ENCODE peak calls at places on chromosomes 1 and 21, in nine cellular contexts. P is OCI-LY7, Y is GM23338, I is hepatocyte, B is neural progenitor cell, F is MM.1S, K is GM23248, D is PC-3, X is SK-N-SH. S is an unnamed sample.

GRCh38 chr1:20107351-20107750 is 12.0 kb downstream of the PLA2G2D start:
- DNase-seq in P (no peak), Y (no peak), I (no peak), B (no peak), F (no peak), K (no peak), D (no peak), X (no peak), S (no peak)

GRCh38 chr1:164560076-164560475 is 1.1 kb downstream of the PBX1 start:
- DNase-seq in P (no peak), Y (no peak), I (no peak), B (no peak), F (peak; percentile 46), K (peak; percentile 44), D (peak; percentile 6), X (no peak), S (no peak)

GRCh38 chr1:33972676-33973395 is 109.0 kb downstream of the HMGB4 start:
- DNase-seq in P (no peak), Y (no peak), I (no peak), B (no peak), F (no peak), K (peak; percentile 88), D (no peak), X (no peak), S (no peak)

GRCh38 chr1:8847990-8848389 is 30.5 kb downstream of the ENO1 start:
- DNase-seq in P (no peak), Y (no peak), I (no peak), B (no peak), F (peak; percentile 88), K (no peak), D (no peak), X (no peak), S (no peak)

GRCh38 chr1:205199931-205200299 is 11.6 kb downstream of the DSTYK start:
- DNase-seq in P (no peak), Y (no peak), I (no peak), B (no peak), F (no peak), K (no peak), D (no peak), X (no peak), S (no peak)

GRCh38 chr1:91345395-91346005 is 59.1 kb downstream of the HFM1 start:
- DNase-seq in P (no peak), Y (no peak), I (no peak), B (no peak), F (no peak), K (no peak), D (no peak), X (no peak), S (no peak)

GRCh38 chr1:24190970-24191570 is 4.0 kb upstream of the IFNLR1 start:
- DNase-seq in P (peak; percentile 98), Y (no peak), I (no peak), B (no peak), F (peak; percentile 94), K (no peak), D (no peak), X (no peak), S (no peak)

GRCh38 chr21:30168086-30168485 is 1.5 kb upstream of the CLDN17 start:
- DNase-seq in P (no peak), Y (no peak), I (no peak), B (no peak), F (no peak), K (no peak), D (peak; percentile 69), X (no peak), S (no peak)

GRCh38 chr1:108624069-108624468 is 36.8 kb downstream of the HENMT1 start:
- DNase-seq in P (no peak), Y (no peak), I (no peak), B (no peak), F (no peak), K (no peak), D (no peak), X (no peak), S (no peak)

GRCh38 chr1:37476087-37476452 is 1.7 kb downstream of the ZC3H12A start:
- DNase-seq in P (no peak), Y (no peak), I (no peak), B (no peak), F (no peak), K (no peak), D (no peak), X (no peak), S (no peak)

GRCh38 chr1:111656093-111657017 is 36.8 kb downstream of the RAP1A start:
- DNase-seq in P (peak; percentile 48), Y (peak; percentile 57), I (peak; percentile 44), B (peak; percentile 11), F (peak; percentile 18), K (peak; percentile 75), D (peak; percentile 71), X (peak; percentile 59), S (peak; percentile 57)

GRCh38 chr1:62693123-62693522 is 4.9 kb upstream of the DOCK7 start:
- DNase-seq in P (no peak), Y (no peak), I (no peak), B (no peak), F (no peak), K (no peak), D (no peak), X (no peak), S (no peak)

GRCh38 chr1:235027862-235028250 is 100.8 kb downstream of the TOMM20 start:
- DNase-seq in P (no peak), Y (no peak), I (no peak), B (no peak), F (no peak), K (no peak), D (no peak), X (no peak), S (no peak)

GRCh38 chr1:187226396-187226795 is 397.6 kb downstream of the PLA2G4A start:
- DNase-seq in P (no peak), Y (no peak), I (no peak), B (no peak), F (no peak), K (peak; percentile 77), D (no peak), X (no peak), S (no peak)

GRCh38 chr1:175889044-175889443 is 145.6 kb upstream of the TNR start:
- DNase-seq in P (no peak), Y (no peak), I (no peak), B (no peak), F (no peak), K (peak; percentile 38), D (no peak), X (no peak), S (no peak)

DNA sequence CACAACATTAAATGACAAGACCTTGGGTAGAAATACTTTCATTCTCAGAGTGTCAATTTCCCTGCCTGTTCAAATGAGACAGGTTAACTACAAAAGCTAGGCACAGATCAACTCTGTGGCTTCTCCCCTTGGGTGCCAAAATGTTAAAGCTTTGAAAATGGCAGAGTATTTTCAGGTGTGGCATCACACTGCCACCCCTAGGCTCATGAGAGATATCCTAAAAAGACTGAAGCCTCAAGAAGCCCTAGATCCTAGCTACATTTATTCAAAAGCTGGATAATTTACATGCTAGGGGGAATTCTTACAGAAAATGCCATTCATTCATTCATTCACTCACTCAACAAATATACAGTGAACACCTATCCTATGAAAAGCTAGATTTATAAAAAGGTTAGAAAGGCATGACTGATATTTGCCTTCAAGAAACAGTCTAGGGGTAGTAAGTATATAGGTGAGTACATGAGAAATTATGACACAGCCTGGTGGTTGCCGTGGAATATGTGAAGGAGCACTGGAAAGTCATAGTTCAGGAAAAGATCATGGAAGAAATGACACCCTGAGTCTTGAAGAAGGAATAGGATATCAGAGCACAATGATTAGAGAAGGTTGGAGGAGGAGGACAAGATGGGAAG is 15.9 kb upstream of the RAB4A start:
- DNase-seq in P (peak; percentile 20), Y (peak; percentile 65), I (peak; percentile 49), B (peak; percentile 46), F (peak; percentile 50), K (peak; percentile 37), D (peak; percentile 64), X (peak; percentile 35), S (no peak)
- TF ChIP-seq EZH2phosphoT487 in P (no peak), Y (no peak), I (no peak), B (no peak), F (no peak), K (no peak), D (no peak), X (no peak), S (no peak)

GRCh38 chr1:56060901-56061300 is 518.5 kb downstream of the PLPP3 start:
- DNase-seq in P (no peak), Y (no peak), I (peak; percentile 30), B (no peak), F (no peak), K (no peak), D (no peak), X (no peak), S (no peak)
- TF ChIP-seq EZH2phosphoT487 in P (no peak), Y (no peak), I (no peak), B (no peak), F (no peak), K (no peak), D (no peak), X (no peak), S (no peak)

DNA sequence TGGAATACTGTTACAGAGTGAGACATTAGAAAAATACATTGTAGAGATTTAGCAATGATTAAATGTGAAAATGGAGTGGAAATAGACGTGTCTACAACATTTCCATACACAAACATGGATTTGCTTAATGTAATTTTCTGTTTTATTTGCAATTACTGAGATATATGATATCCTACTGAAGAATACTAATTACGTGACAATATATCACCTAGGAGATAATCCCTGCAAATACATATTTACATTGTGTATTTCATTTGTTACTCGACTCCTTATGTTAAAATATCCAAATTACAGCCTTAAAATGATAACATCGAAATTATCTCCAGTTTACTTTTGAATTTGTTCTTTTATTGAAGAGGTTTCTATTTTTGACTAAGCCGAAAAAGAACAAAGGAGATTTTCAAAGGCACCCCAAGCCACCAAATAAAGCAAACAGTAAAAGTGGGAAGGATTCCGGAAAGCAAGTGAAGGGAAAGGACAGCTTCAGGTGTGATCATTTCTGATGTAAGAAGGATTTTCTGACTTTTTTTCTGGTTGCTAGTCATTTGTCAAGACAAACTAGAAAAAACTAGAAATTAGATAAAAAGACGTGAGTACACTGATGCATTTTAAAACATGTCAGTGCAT is 7.9 kb downstream of the LHX4 start:
- DNase-seq in P (no peak), Y (no peak), I (no peak), B (peak; percentile 27), F (no peak), K (no peak), D (no peak), X (no peak), S (no peak)
- TF ChIP-seq EZH2phosphoT487 in P (no peak), Y (no peak), I (no peak), B (no peak), F (no peak), K (no peak), D (no peak), X (no peak), S (no peak)

GRCh38 chr1:10900691-10901090 is 104.2 kb upstream of the CASZ1 start:
- DNase-seq in P (no peak), Y (peak; percentile 53), I (peak; percentile 60), B (no peak), F (no peak), K (peak; percentile 41), D (peak; percentile 57), X (no peak), S (no peak)
- TF ChIP-seq EZH2phosphoT487 in P (no peak), Y (no peak), I (no peak), B (no peak), F (no peak), K (no peak), D (no peak), X (no peak), S (no peak)

GRCh38 chr1:206867261-206867660 is 1.8 kb downstream of the IL20 start:
- DNase-seq in P (no peak), Y (no peak), I (no peak), B (no peak), F (no peak), K (no peak), D (peak; percentile 72), X (no peak), S (no peak)
- TF ChIP-seq EZH2phosphoT487 in P (no peak), Y (no peak), I (no peak), B (no peak), F (no peak), K (no peak), D (no peak), X (no peak), S (no peak)